ENCODE peak calls at places on chromosomes 1 and 21, in nine cellular contexts. One of them, this sample, is unnamed. For H3K36me3 and H3K4me1, the result is how much of the 10 kb centered on the place peaks cover.

GRCh38 chr1:244414543-244414942 is 37.2 kb downstream of the ADSS2 start:
- DNase-seq in pancreas: no peak
- DNase-seq in GM23248: peak
- DNase-seq in heart left ventricle: no peak
- DNase-seq in adrenal gland: no peak
- DNase-seq in endothelial cell of umbilical vein: peak
- DNase-seq in right atrium auricular region: no peak
- DNase-seq in SJSA1: no peak
- DNase-seq in ovary: no peak
- DNase-seq in this sample: no peak

GRCh38 chr1:64212023-64212422 is 8.6 kb downstream of the UBE2U start:
- DNase-seq in ovary: no peak
- DNase-seq in SJSA1: no peak
- DNase-seq in GM23248: peak
- DNase-seq in endothelial cell of umbilical vein: no peak
- DNase-seq in heart left ventricle: no peak
- DNase-seq in adrenal gland: no peak
- DNase-seq in right atrium auricular region: no peak
- DNase-seq in pancreas: no peak
- DNase-seq in this sample: no peak

GRCh38 chr1:87200875-87201638 is 127.6 kb upstream of the LMO4 start:
- DNase-seq in heart left ventricle: no peak
- DNase-seq in right atrium auricular region: no peak
- DNase-seq in adrenal gland: no peak
- DNase-seq in GM23248: no peak
- DNase-seq in pancreas: no peak
- DNase-seq in SJSA1: no peak
- DNase-seq in ovary: no peak
- DNase-seq in endothelial cell of umbilical vein: no peak
- DNase-seq in this sample: no peak

GRCh38 chr1:86068126-86068805 is 88.3 kb downstream of the COL24A1 start:
- DNase-seq in SJSA1: no peak
- DNase-seq in ovary: no peak
- DNase-seq in GM23248: peak
- DNase-seq in pancreas: no peak
- DNase-seq in right atrium auricular region: no peak
- DNase-seq in endothelial cell of umbilical vein: peak
- DNase-seq in heart left ventricle: no peak
- DNase-seq in adrenal gland: no peak
- DNase-seq in this sample: no peak

GRCh38 chr1:160284220-160284781 is 632 bp downstream of the PEX19 start:
- DNase-seq in endothelial cell of umbilical vein: peak
- DNase-seq in right atrium auricular region: no peak
- DNase-seq in GM23248: peak
- DNase-seq in ovary: no peak
- DNase-seq in adrenal gland: peak
- DNase-seq in heart left ventricle: no peak
- DNase-seq in SJSA1: no peak
- DNase-seq in pancreas: no peak
- DNase-seq in this sample: no peak

GRCh38 chr21:42424848-42425602 is 21.3 kb downstream of the UBASH3A start:
- DNase-seq in right atrium auricular region: no peak
- DNase-seq in GM23248: no peak
- DNase-seq in ovary: no peak
- DNase-seq in heart left ventricle: no peak
- DNase-seq in pancreas: no peak
- DNase-seq in adrenal gland: no peak
- DNase-seq in endothelial cell of umbilical vein: peak
- DNase-seq in SJSA1: no peak
- DNase-seq in this sample: no peak

GRCh38 chr1:36796101-36796590 is 238.2 kb downstream of the GRIK3 start:
- DNase-seq in ovary: no peak
- DNase-seq in adrenal gland: no peak
- DNase-seq in endothelial cell of umbilical vein: no peak
- DNase-seq in SJSA1: no peak
- DNase-seq in GM23248: no peak
- DNase-seq in pancreas: no peak
- DNase-seq in right atrium auricular region: no peak
- DNase-seq in heart left ventricle: no peak
- DNase-seq in this sample: no peak

GRCh38 chr1:219629481-219629880 is 16.6 kb upstream of the ZC3H11B start:
- DNase-seq in heart left ventricle: no peak
- DNase-seq in SJSA1: no peak
- DNase-seq in pancreas: no peak
- DNase-seq in GM23248: no peak
- DNase-seq in adrenal gland: no peak
- DNase-seq in endothelial cell of umbilical vein: no peak
- DNase-seq in ovary: no peak
- DNase-seq in right atrium auricular region: no peak
- DNase-seq in this sample: no peak

GRCh38 chr1:63946866-63947491 is 173.2 kb downstream of the ROR1 start:
- DNase-seq in heart left ventricle: peak
- DNase-seq in endothelial cell of umbilical vein: peak
- DNase-seq in adrenal gland: no peak
- DNase-seq in SJSA1: no peak
- DNase-seq in GM23248: peak
- DNase-seq in ovary: no peak
- DNase-seq in pancreas: peak
- DNase-seq in right atrium auricular region: peak
- DNase-seq in this sample: peak

GRCh38 chr1:97464305-97464704 is 456.5 kb downstream of the DPYD start:
- DNase-seq in GM23248: no peak
- DNase-seq in right atrium auricular region: no peak
- DNase-seq in heart left ventricle: no peak
- DNase-seq in endothelial cell of umbilical vein: no peak
- DNase-seq in adrenal gland: no peak
- DNase-seq in SJSA1: no peak
- DNase-seq in ovary: no peak
- DNase-seq in pancreas: no peak
- DNase-seq in this sample: no peak

GRCh38 chr1:174534789-174535188 is 87.0 kb downstream of the GPR52 start:
- DNase-seq in right atrium auricular region: no peak
- DNase-seq in SJSA1: no peak
- DNase-seq in endothelial cell of umbilical vein: no peak
- DNase-seq in adrenal gland: no peak
- DNase-seq in GM23248: peak
- DNase-seq in heart left ventricle: no peak
- DNase-seq in ovary: no peak
- DNase-seq in pancreas: no peak
- DNase-seq in this sample: no peak

GRCh38 chr1:35769188-35769758 is 505 bp downstream of the CLSPN start:
- DNase-seq in right atrium auricular region: peak
- DNase-seq in GM23248: peak
- DNase-seq in pancreas: peak
- DNase-seq in ovary: peak
- DNase-seq in SJSA1: peak
- DNase-seq in adrenal gland: peak
- DNase-seq in endothelial cell of umbilical vein: peak
- DNase-seq in heart left ventricle: peak
- DNase-seq in this sample: no peak

GRCh38 chr1:44805311-44806024 is 1.7 kb downstream of the DYNLT4 start:
- DNase-seq in endothelial cell of umbilical vein: no peak
- DNase-seq in ovary: peak
- DNase-seq in right atrium auricular region: no peak
- DNase-seq in GM23248: no peak
- DNase-seq in adrenal gland: no peak
- DNase-seq in pancreas: no peak
- DNase-seq in heart left ventricle: no peak
- DNase-seq in SJSA1: no peak
- DNase-seq in this sample: no peak

GRCh38 chr21:36654341-36654740 is 44.6 kb upstream of the SIM2 start:
- DNase-seq in pancreas: no peak
- DNase-seq in adrenal gland: no peak
- DNase-seq in ovary: no peak
- DNase-seq in endothelial cell of umbilical vein: no peak
- DNase-seq in right atrium auricular region: no peak
- DNase-seq in heart left ventricle: no peak
- DNase-seq in SJSA1: no peak
- DNase-seq in GM23248: no peak
- DNase-seq in this sample: no peak

GRCh38 chr1:101995984-101996731 is 568 bp downstream of the OLFM3 start:
- DNase-seq in adrenal gland: no peak
- DNase-seq in right atrium auricular region: no peak
- DNase-seq in GM23248: no peak
- DNase-seq in heart left ventricle: no peak
- DNase-seq in SJSA1: no peak
- DNase-seq in ovary: no peak
- DNase-seq in endothelial cell of umbilical vein: no peak
- DNase-seq in pancreas: no peak
- DNase-seq in this sample: no peak

GRCh38 chr1:180524160-180524914 is 22.0 kb upstream of the ACBD6 start:
- DNase-seq in right atrium auricular region: no peak
- DNase-seq in adrenal gland: no peak
- DNase-seq in SJSA1: no peak
- DNase-seq in GM23248: no peak
- DNase-seq in pancreas: no peak
- DNase-seq in heart left ventricle: no peak
- DNase-seq in ovary: no peak
- DNase-seq in endothelial cell of umbilical vein: no peak
- DNase-seq in this sample: no peak

GRCh38 chr1:111241797-111242196 is 14.3 kb downstream of the CHI3L2 start:
- DNase-seq in GM23248: peak
- DNase-seq in SJSA1: no peak
- DNase-seq in heart left ventricle: no peak
- DNase-seq in pancreas: no peak
- DNase-seq in right atrium auricular region: no peak
- DNase-seq in adrenal gland: no peak
- DNase-seq in ovary: no peak
- DNase-seq in endothelial cell of umbilical vein: no peak
- DNase-seq in this sample: no peak

GRCh38 chr1:151968058-151968457 is 25.6 kb downstream of the S100A10 start:
- DNase-seq in GM23248: peak
- DNase-seq in ovary: no peak
- DNase-seq in pancreas: peak
- DNase-seq in adrenal gland: peak
- DNase-seq in SJSA1: peak
- DNase-seq in heart left ventricle: peak
- DNase-seq in endothelial cell of umbilical vein: peak
- DNase-seq in right atrium auricular region: no peak
- DNase-seq in this sample: no peak

GRCh38 chr1:117321680-117322609 is 45.3 kb upstream of the MAN1A2 start:
- DNase-seq in right atrium auricular region: no peak
- DNase-seq in SJSA1: no peak
- DNase-seq in adrenal gland: no peak
- DNase-seq in heart left ventricle: no peak
- DNase-seq in ovary: no peak
- DNase-seq in pancreas: no peak
- DNase-seq in endothelial cell of umbilical vein: no peak
- DNase-seq in GM23248: no peak
- DNase-seq in this sample: no peak

DNA sequence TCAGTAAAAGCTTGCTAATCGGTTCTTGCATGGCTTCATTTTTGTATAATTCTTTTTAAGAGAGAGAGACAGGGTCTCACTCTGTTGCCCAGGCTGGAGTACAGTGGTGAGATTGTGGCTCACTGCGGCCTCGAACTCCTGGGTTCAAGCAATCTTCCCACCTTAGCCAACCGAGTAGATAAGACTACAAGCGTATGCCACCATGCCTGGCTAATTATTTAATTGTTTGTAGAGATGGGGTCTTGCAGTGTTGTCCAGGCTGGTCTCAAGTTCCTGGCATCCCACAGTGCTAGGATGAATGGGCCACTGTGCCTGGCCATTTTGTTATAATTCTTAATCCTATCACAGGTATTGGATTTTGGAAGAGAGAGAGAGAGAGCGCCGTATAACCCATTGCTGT is 23.4 kb downstream of the RCAN3 start:
- DNase-seq in heart left ventricle: no peak
- DNase-seq in ovary: no peak
- DNase-seq in endothelial cell of umbilical vein: no peak
- DNase-seq in adrenal gland: no peak
- DNase-seq in SJSA1: no peak
- DNase-seq in right atrium auricular region: no peak
- DNase-seq in GM23248: no peak
- DNase-seq in pancreas: no peak
- DNase-seq in this sample: no peak
- H3K27ac ChIP-seq in heart left ventricle: no peak
- H3K27ac ChIP-seq in ovary: no peak
- H3K27ac ChIP-seq in endothelial cell of umbilical vein: no peak
- H3K27ac ChIP-seq in adrenal gland: no peak
- H3K27ac ChIP-seq in SJSA1: no peak
- H3K27ac ChIP-seq in right atrium auricular region: no peak
- H3K27ac ChIP-seq in GM23248: no peak
- H3K27ac ChIP-seq in pancreas: no peak
- H3K27ac ChIP-seq in this sample: no peak

GRCh38 chr1:19479351-19480120 is 5.8 kb downstream of the CAPZB start:
- DNase-seq in endothelial cell of umbilical vein: peak
- DNase-seq in heart left ventricle: no peak
- DNase-seq in pancreas: no peak
- DNase-seq in GM23248: no peak
- DNase-seq in SJSA1: no peak
- DNase-seq in adrenal gland: no peak
- DNase-seq in right atrium auricular region: no peak
- DNase-seq in ovary: no peak
- DNase-seq in this sample: no peak
- H3K36me3 ChIP-seq in endothelial cell of umbilical vein: under half
- H3K36me3 ChIP-seq in heart left ventricle: under half
- H3K36me3 ChIP-seq in pancreas: under half
- H3K36me3 ChIP-seq in GM23248: under half
- H3K36me3 ChIP-seq in SJSA1: half or more
- H3K36me3 ChIP-seq in adrenal gland: under half
- H3K36me3 ChIP-seq in right atrium auricular region: under half
- H3K36me3 ChIP-seq in ovary: under half
- H3K36me3 ChIP-seq in this sample: under half

GRCh38 chr1:55211456-55211855 is 3.7 kb downstream of the USP24 start:
- DNase-seq in endothelial cell of umbilical vein: no peak
- DNase-seq in ovary: no peak
- DNase-seq in SJSA1: no peak
- DNase-seq in adrenal gland: no peak
- DNase-seq in GM23248: no peak
- DNase-seq in heart left ventricle: no peak
- DNase-seq in pancreas: no peak
- DNase-seq in right atrium auricular region: no peak
- DNase-seq in this sample: no peak
- H3K4me1 ChIP-seq in endothelial cell of umbilical vein: under half
- H3K4me1 ChIP-seq in ovary: under half
- H3K4me1 ChIP-seq in SJSA1: under half
- H3K4me1 ChIP-seq in adrenal gland: under half
- H3K4me1 ChIP-seq in GM23248: under half
- H3K4me1 ChIP-seq in heart left ventricle: under half
- H3K4me1 ChIP-seq in pancreas: under half
- H3K4me1 ChIP-seq in right atrium auricular region: under half
- H3K4me1 ChIP-seq in this sample: under half

DNA sequence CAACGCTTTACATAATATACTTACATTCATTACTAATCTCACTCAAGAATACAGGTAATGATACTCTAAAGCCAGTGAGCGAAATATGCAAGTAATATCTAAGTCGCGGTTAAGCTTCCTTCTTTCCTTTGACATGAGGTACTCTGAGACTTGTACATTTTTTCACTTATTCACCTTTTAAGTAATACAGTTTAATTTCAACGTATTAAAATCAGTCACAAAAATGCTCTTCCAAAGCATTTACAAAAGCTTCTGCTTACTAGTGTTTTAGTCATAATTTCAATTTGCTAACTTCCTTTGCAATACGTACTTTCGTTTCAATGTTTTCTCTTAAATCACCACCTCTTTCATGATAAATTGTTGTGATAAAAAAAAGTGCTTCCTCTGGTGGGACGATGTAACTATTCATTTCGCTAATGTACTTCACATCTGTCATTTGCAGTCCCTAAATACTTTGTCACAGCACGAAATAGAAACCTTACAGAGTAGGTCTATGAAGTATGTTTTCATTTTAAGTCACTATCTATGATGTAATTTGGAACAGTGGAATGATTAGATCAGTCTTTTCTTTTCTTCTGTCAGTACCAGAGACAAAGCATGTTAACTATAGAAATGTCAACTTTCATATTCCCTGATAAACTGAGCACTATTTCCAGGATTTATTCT is 34.0 kb upstream of the ADGRL4 start:
- DNase-seq in ovary: no peak
- DNase-seq in SJSA1: no peak
- DNase-seq in GM23248: peak
- DNase-seq in endothelial cell of umbilical vein: peak
- DNase-seq in pancreas: no peak
- DNase-seq in right atrium auricular region: no peak
- DNase-seq in heart left ventricle: no peak
- DNase-seq in adrenal gland: no peak
- DNase-seq in this sample: no peak
- H3K27ac ChIP-seq in ovary: no peak
- H3K27ac ChIP-seq in SJSA1: peak
- H3K27ac ChIP-seq in GM23248: peak
- H3K27ac ChIP-seq in endothelial cell of umbilical vein: peak
- H3K27ac ChIP-seq in pancreas: no peak
- H3K27ac ChIP-seq in right atrium auricular region: peak
- H3K27ac ChIP-seq in heart left ventricle: peak
- H3K27ac ChIP-seq in adrenal gland: no peak
- H3K27ac ChIP-seq in this sample: no peak

This sample was measured in thoracic aorta.